ENCODE peak calls at places on chromosome 17, in six cellular contexts. B is spleen, F is upper lobe of left lung, G is heart left ventricle, A is stomach, S is lower leg skin. Q is an unnamed sample.

GRCh38 chr17:82263641-82264040 is 9.9 kb downstream of the CSNK1D start:
- DNase-seq in S (no peak), G (no peak), A (no peak), F (peak), B (peak), Q (no peak)

GRCh38 chr17:64336760-64337413 is 53.8 kb downstream of the PECAM1 start:
- DNase-seq in S (no peak), G (no peak), A (no peak), B (no peak), F (no peak), Q (no peak)

GRCh38 chr17:64120159-64120558 is 9.8 kb downstream of the ERN1 start:
- DNase-seq in S (no peak), F (no peak), G (no peak), A (no peak), B (no peak), Q (no peak)

GRCh38 chr17:64580384-64581307 is 73.9 kb downstream of the CEP95 start:
- DNase-seq in F (no peak), A (no peak), G (no peak), B (no peak), S (no peak), Q (no peak)

GRCh38 chr17:12282056-12282455 is 261.4 kb downstream of the MAP2K4 start:
- DNase-seq in G (no peak), F (no peak), B (no peak), S (no peak), A (no peak), Q (no peak)

GRCh38 chr17:63476494-63476856 is 386 bp upstream of the ACE start:
- DNase-seq in A (no peak), G (no peak), B (no peak), F (no peak), S (no peak), Q (no peak)

GRCh38 chr17:28849281-28849680 is 5.5 kb upstream of the ERAL1 start:
- DNase-seq in S (no peak), G (no peak), A (no peak), B (peak), F (no peak), Q (no peak)

GRCh38 chr17:63474914-63475460 is 1.9 kb upstream of the ACE start:
- DNase-seq in G (no peak), A (no peak), S (no peak), F (no peak), B (no peak), Q (no peak)

GRCh38 chr17:82238562-82239201 is 9.8 kb downstream of the SLC16A3 start:
- DNase-seq in G (peak), A (peak), S (peak), B (peak), F (peak), Q (peak)

GRCh38 chr17:4043862-4044261 is 79.6 kb upstream of the ATP2A3 start:
- DNase-seq in A (peak), F (no peak), S (no peak), G (peak), B (peak), Q (no peak)

GRCh38 chr17:45722161-45722560 is 62.0 kb upstream of the CRHR1 start:
- DNase-seq in A (no peak), S (no peak), F (no peak), B (peak), G (no peak), Q (no peak)

GRCh38 chr17:68290955-68291835 is at the start of the genes ARSG and SLC16A6:
- DNase-seq in F (peak), G (peak), B (peak), S (peak), A (peak), Q (peak)

GRCh38 chr17:16923904-16924700 is 47.8 kb downstream of the TNFRSF13B start:
- DNase-seq in B (peak), A (peak), F (peak), G (peak), S (no peak), Q (peak)

GRCh38 chr17:7884581-7885356 is 3.8 kb upstream of the CHD3 start:
- DNase-seq in A (peak), G (peak), F (no peak), S (no peak), B (peak), Q (no peak)

GRCh38 chr17:32383926-32384434 is 34.0 kb downstream of the ZNF207 start:
- DNase-seq in A (no peak), G (no peak), F (no peak), S (no peak), B (no peak), Q (no peak)

GRCh38 chr17:44213403-44214229 is 5.9 kb downstream of the UBTF start:
- DNase-seq in G (no peak), S (no peak), F (no peak), A (no peak), B (peak), Q (no peak)
- TF ChIP-seq POLR2A in G (no peak), S (no peak), F (no peak), A (no peak), B (no peak), Q (no peak)

GRCh38 chr17:18261146-18261515 is 669 bp downstream of the MIEF2 start:
- DNase-seq in B (no peak), A (peak), F (peak), G (peak), S (peak), Q (peak)
- TF ChIP-seq POLR2A in B (no peak), A (no peak), F (no peak), G (peak), S (no peak), Q (no peak)

DNA sequence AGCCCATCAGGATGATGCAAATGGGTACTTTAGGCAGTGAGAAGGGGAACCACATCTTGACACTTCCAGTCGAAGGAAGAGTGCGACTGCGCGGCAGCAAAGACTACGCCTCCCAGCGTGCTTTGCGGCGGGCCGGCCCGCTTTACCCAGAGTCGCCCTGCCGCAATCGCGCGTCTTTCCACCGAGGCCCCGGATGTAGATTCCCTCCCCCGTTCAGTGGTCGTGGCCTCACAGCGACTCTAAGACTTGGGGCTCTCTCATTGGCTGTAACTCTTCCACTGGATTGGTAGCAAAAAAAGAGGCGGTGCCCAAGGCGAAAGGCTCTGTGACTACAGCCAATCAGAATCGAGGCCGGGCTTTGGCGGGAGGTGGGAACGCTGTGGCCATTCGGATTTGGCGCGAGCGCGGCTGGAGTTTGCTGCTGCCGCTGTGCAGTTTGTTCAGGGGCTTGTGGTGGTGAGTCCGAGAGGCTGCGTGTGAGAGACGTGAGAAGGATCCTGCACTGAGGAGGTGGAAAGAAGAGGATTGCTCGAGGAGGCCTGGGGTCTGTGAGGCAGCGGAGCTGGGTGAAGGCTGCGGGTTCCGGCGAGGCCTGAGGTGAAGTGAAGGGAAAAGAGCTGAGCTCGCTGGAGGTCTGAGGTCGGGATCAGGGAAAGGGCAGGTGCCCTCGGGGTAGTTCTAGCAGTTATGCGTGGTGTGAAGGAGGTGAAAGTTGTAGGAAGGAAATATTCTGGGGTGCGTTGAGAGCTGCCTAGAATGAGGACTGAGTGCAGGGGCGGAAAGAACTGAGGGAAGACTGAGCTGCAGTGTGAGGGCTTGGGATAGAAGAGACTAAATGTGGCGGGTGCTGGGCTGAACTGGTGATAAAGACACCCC is at the start of gene CDC6:
- DNase-seq in B (peak), G (peak), A (peak), S (peak), F (peak), Q (peak)
- TF ChIP-seq POLR2A in B (no peak), G (peak), A (no peak), S (no peak), F (no peak), Q (peak)

DNA sequence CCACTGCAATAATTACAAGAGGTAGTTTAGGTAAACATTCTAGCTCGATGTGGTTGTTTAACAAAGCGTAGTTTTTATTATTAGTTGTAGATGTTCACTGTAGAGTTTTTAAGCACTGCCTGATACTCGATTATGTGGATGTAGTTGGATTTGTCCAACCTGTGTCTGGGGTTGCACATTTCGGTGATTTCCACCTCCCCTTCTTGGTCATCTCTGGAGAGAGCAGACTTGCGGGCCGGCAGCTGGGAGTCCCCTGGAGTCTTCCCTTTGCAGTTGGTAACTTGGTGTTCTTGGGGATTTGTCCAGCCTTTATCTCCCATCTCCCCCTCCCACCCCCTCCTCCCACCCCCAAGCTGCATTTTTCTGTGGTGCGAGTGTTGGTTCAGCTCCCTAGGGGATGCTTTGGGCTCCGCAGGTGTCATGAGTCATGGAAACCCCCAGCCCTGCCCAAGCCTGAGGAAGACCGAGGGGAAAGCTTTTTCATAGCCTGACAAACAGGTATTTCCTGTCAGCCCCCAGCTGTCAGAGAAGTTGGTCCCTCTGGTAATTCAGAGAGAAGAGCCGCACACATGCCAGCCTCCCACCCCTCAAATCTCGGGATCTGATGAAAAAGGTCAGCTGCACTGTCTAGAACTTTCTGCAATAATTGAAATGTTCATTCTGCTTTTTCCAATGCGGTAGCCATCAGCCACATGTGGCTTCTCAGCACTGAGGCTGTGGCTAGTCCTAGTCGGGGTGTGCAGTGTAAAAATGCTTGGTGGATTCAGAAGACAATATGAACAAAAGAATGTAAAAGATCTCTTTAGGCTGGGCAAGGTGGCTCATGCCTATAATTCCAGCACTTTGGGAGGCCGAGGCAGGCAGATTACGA is 50.3 kb downstream of the KSR1 start:
- DNase-seq in A (no peak), G (no peak), F (no peak), S (no peak), B (no peak), Q (no peak)
- TF ChIP-seq POLR2A in A (no peak), G (no peak), F (no peak), S (no peak), B (no peak), Q (no peak)

DNA sequence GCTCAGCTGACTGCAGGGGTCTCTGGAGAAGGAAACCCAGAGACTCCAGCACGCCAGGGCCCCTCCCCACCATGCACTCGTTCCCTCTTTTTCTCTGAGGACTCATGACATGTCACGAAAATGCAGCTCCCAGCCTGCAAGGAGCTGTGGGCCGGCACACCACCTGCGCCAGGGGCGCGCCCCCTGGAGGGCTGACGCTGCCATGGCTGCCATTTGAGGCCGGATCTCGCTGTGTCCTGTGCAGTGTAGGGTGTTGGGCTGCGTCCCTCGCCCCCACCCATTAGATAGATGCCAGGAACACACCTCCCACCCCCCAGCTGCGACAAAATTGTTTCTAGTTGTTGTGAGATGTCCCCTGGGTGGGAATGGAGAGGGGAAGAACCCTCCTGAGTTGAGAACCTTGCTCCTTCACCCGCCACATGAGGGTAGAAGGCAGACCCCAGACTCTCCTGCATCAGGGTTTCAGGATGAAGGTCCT is 8.2 kb downstream of the SYNGR2 start:
- DNase-seq in G (peak), B (peak), S (peak), F (peak), A (peak), Q (peak)
- TF ChIP-seq POLR2A in G (no peak), B (no peak), S (no peak), F (no peak), A (no peak), Q (no peak)

DNA sequence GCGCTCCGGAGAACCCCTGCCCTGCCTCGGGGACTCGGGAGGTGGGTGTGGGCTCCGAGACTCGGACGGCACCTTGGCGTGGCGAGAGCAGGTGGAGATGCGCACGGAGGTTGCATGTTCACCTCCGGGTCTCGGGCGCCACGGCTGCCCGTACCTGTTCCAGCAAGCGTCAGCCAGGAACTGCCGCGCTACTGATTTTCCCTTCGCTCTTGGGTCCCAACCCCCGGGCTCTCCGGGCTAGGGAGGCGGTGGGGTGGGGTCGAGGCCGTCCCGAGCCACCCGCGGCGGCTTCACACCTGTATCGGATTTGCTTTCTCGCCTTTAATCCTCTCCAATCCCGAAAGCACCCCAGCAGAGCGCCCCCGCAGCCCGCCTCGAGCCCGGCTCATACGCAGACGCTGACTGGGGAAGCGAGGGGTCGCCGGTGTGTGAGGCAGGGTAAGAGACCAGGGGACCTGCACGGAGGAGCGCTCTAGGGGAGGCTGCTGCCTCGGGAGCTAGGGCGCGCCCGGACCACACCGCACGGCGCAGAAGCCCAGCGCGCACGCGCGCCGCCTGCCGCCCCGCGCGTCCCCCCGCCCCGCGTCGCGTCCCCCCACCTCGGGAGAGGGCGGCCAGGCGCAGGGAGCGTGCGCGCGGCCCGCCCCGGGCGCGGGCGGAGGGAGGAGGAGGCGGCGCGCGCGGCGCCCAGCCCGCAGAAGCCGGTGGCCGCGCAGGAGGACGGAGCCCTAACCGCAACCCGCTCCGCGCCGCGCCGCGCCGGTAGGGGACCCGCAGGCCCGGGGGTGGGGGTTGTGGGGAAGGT is at the start of gene DUSP14:
- DNase-seq in F (peak), A (peak), S (peak), B (peak), G (peak), Q (peak)
- TF ChIP-seq POLR2A in F (peak), A (no peak), S (no peak), B (no peak), G (peak), Q (peak)

GRCh38 chr17:33451221-33451620 is 158.1 kb upstream of the ASIC2 start:
- DNase-seq in B (no peak), F (no peak), A (no peak), S (no peak), G (no peak), Q (no peak)
- TF ChIP-seq POLR2A in B (no peak), F (no peak), A (no peak), S (no peak), G (no peak), Q (no peak)